ENCODE peak calls at places on chromosomes 16 and 17, in nine cellular contexts. D, N, X, Z, J, M, C, O and Q are unnamed samples. For H3K4me1, the result is how much of the 10 kb centered on the place peaks cover.

GRCh38 chr17:46135879-46136562 is 57.2 kb downstream of the KANSL1 start:
- ATAC-seq in D (no peak), N (no peak), X (no peak), Z (no peak), J (no peak), M (no peak), C (no peak), O (no peak), Q (no peak)

GRCh38 chr16:75733305-75734141 is 7.2 kb upstream of the CPHXL start:
- ATAC-seq in D (peak), N (no peak), X (peak), Z (no peak), J (no peak), M (peak), C (no peak), O (peak), Q (peak)

GRCh38 chr17:2042355-2042929 is 620 bp downstream of the OVCA2 start:
- ATAC-seq in D (peak), N (no peak), X (no peak), Z (peak), J (no peak), M (peak), C (peak), O (no peak), Q (peak)

GRCh38 chr17:49515196-49515770 is 20.2 kb downstream of the NGFR start:
- ATAC-seq in D (peak), N (no peak), X (peak), Z (peak), J (peak), M (peak), C (peak), O (peak), Q (peak)

GRCh38 chr17:2189231-2189630 is 114.4 kb downstream of the SMG6 start:
- ATAC-seq in D (no peak), N (no peak), X (no peak), Z (no peak), J (no peak), M (no peak), C (no peak), O (no peak), Q (no peak)

GRCh38 chr16:57802635-57803412 is 533 bp upstream of the KIFC3 start:
- ATAC-seq in D (peak), N (peak), X (no peak), Z (peak), J (no peak), M (no peak), C (no peak), O (no peak), Q (peak)

GRCh38 chr17:38605230-38605851 is 411 bp downstream of the SRCIN1 start:
- ATAC-seq in D (peak), N (no peak), X (peak), Z (no peak), J (no peak), M (no peak), C (peak), O (no peak), Q (peak)

GRCh38 chr16:1276580-1276878 is 20.7 kb downstream of the TPSD1 start:
- ATAC-seq in D (no peak), N (no peak), X (no peak), Z (no peak), J (no peak), M (no peak), C (no peak), O (no peak), Q (no peak)

GRCh38 chr17:48735057-48735341 is 6.4 kb upstream of the HOXB13 start:
- ATAC-seq in D (no peak), N (no peak), X (no peak), Z (no peak), J (no peak), M (no peak), C (no peak), O (no peak), Q (no peak)

GRCh38 chr16:60605176-60605575 is 1431.1 kb downstream of the CDH8 start:
- ATAC-seq in D (no peak), N (no peak), X (peak), Z (no peak), J (no peak), M (no peak), C (no peak), O (no peak), Q (no peak)

DNA sequence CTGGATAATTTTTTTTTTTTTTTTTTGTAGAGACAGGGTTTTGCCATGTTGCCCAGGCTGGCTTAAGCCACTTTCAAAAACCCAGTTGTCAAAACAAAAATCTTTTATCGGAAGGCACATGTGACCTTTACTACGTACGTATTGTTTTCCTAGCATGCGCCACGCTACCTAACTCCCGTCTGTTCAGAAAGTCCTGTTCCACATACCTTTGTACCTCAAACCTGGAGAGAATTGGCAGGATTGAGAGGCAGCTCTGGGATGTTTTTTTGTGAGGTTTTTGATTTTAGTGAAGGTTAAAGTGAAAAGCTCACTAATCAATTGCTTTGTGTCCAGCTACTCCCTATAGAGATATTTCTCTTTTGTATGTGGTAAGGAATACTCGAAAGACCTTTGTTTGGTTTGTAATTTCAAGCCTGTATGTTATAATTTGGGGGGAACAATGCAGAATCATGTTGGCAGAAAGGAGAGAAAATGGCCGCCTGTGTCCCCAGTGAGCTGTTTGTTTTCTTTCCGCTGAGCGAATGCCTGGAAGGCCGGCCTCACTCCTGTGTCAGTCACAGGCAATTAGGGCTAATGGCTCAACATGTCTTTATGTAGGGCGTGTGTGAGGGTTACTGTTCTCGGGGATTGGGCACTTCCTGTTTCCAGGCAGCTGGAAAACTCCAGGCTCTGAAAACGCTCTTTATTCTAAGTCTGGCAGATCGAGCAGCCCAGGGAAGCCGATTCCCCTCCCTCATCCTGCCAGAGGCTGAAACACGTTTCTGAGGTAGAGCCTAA is 60.8 kb upstream of the CLEC18A start:
- ATAC-seq in D (no peak), N (no peak), X (no peak), Z (peak), J (no peak), M (peak), C (no peak), O (peak), Q (peak)
- H3K4me3 ChIP-seq in D (no peak), N (no peak), X (no peak), Z (no peak), J (no peak), M (no peak), C (no peak), O (no peak), Q (no peak)

GRCh38 chr17:3955373-3955978 is 8.8 kb downstream of the ATP2A3 start:
- ATAC-seq in D (no peak), N (no peak), X (no peak), Z (no peak), J (no peak), M (no peak), C (no peak), O (no peak), Q (no peak)

GRCh38 chr17:3956558-3956957 is 7.7 kb downstream of the ATP2A3 start:
- ATAC-seq in D (peak), N (no peak), X (no peak), Z (no peak), J (no peak), M (no peak), C (no peak), O (no peak), Q (no peak)

GRCh38 chr17:3958200-3958599 is 6.0 kb downstream of the ATP2A3 start:
- ATAC-seq in D (no peak), N (no peak), X (no peak), Z (no peak), J (no peak), M (no peak), C (no peak), O (no peak), Q (no peak)

GRCh38 chr17:3957735-3958134 is 6.5 kb downstream of the ATP2A3 start:
- ATAC-seq in D (no peak), N (no peak), X (no peak), Z (no peak), J (no peak), M (no peak), C (no peak), O (no peak), Q (no peak)

DNA sequence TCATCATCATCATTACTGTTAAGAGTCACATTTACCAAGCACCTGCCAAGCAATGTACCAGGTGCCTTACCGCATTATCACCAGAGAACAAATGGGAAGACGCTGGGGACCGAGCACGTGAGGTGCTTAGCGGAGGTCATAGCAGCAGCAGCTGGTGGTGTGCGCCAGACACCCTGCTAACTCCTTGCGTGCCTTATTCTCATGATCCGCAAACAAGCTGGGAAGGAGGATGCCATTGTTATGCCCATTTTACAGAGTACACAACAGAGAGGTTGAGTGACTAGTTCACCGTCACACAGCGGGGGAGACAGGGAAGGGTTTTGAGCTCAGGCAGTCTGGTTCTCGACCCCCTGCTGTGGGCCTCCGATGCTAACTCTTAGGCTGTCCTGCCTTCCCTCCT is 7.3 kb downstream of the ATP2A3 start:
- ATAC-seq in D (no peak), N (no peak), X (no peak), Z (no peak), J (no peak), M (no peak), C (no peak), O (no peak), Q (no peak)
- H3K4me1 ChIP-seq in D (half or more), N (half or more), X (under half), Z (under half), J (under half), M (under half), C (under half), O (under half), Q (under half)

GRCh38 chr16:85676466-85676865 is 12.3 kb downstream of the GINS2 start:
- ATAC-seq in D (peak), N (no peak), X (no peak), Z (no peak), J (no peak), M (no peak), C (peak), O (no peak), Q (no peak)
- H3K4me3 ChIP-seq in D (no peak), N (no peak), X (no peak), Z (no peak), J (no peak), M (no peak), C (no peak), O (no peak), Q (no peak)

GRCh38 chr17:77480509-77481215 is 339.9 kb downstream of the SEC14L1 start:
- ATAC-seq in D (no peak), N (no peak), X (no peak), Z (no peak), J (no peak), M (no peak), C (peak), O (no peak), Q (no peak)
- H3K4me1 ChIP-seq in D (under half), N (half or more), X (under half), Z (under half), J (half or more), M (under half), C (under half), O (under half), Q (under half)

GRCh38 chr17:80005360-80006338 is 30.0 kb downstream of the TBC1D16 start:
- ATAC-seq in D (peak), N (peak), X (peak), Z (peak), J (peak), M (peak), C (peak), O (peak), Q (peak)
- H3K4me3 ChIP-seq in D (no peak), N (no peak), X (no peak), Z (no peak), J (no peak), M (peak), C (no peak), O (peak), Q (no peak)

GRCh38 chr16:89392881-89393730 is 97.3 kb downstream of the ANKRD11 start:
- ATAC-seq in D (no peak), N (no peak), X (no peak), Z (no peak), J (no peak), M (no peak), C (no peak), O (no peak), Q (no peak)

GRCh38 chr16:89395150-89396142 is 94.9 kb downstream of the ANKRD11 start:
- ATAC-seq in D (no peak), N (no peak), X (peak), Z (peak), J (no peak), M (peak), C (no peak), O (peak), Q (peak)

GRCh38 chr16:89396156-89396555 is 94.2 kb downstream of the ANKRD11 start:
- ATAC-seq in D (no peak), N (no peak), X (no peak), Z (no peak), J (no peak), M (no peak), C (no peak), O (no peak), Q (no peak)

GRCh38 chr16:89397331-89397861 is 93.0 kb downstream of the ANKRD11 start:
- ATAC-seq in D (no peak), N (no peak), X (no peak), Z (no peak), J (no peak), M (no peak), C (no peak), O (no peak), Q (no peak)

DNA sequence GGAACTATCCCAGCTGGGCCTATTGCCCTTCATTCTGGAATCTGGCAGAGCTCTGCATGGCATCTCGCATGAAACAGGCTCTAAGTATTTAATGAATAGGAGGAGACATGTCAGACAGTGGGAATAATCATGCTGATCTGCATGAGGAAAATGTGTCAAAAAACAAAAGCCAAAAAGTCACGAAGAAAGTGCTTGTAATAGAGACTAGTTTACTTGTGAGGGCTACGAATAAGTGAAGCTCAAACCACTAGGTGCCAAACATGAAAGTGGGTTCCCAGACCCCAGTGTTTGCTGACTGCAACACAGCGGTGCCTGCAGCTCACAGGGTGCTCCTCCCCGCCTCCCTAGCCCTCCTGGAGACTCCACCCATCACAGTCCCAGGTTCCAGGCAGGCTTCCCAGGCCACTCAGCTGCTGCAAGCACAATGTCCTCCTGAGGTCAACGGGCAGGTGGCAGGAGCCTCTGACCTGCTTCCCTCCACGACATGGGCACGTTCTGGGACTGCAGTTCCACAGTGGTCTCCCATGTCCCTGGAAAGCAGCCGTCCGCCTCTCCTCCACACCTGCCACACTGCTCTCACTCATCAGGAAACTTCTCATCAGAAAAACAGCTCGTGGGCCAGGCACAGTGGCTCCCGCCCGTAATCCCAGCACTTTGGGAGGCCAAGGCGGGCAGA is 96.5 kb downstream of the ANKRD11 start:
- ATAC-seq in D (no peak), N (no peak), X (no peak), Z (peak), J (no peak), M (peak), C (no peak), O (peak), Q (no peak)
- H3K4me1 ChIP-seq in D (under half), N (under half), X (under half), Z (half or more), J (under half), M (half or more), C (under half), O (under half), Q (under half)

GRCh38 chr17:10059684-10060211 is 138.7 kb downstream of the GAS7 start:
- ATAC-seq in D (no peak), N (no peak), X (no peak), Z (no peak), J (no peak), M (no peak), C (no peak), O (no peak), Q (peak)
- H3K4me3 ChIP-seq in D (no peak), N (no peak), X (no peak), Z (no peak), J (no peak), M (no peak), C (no peak), O (no peak), Q (no peak)

DNA sequence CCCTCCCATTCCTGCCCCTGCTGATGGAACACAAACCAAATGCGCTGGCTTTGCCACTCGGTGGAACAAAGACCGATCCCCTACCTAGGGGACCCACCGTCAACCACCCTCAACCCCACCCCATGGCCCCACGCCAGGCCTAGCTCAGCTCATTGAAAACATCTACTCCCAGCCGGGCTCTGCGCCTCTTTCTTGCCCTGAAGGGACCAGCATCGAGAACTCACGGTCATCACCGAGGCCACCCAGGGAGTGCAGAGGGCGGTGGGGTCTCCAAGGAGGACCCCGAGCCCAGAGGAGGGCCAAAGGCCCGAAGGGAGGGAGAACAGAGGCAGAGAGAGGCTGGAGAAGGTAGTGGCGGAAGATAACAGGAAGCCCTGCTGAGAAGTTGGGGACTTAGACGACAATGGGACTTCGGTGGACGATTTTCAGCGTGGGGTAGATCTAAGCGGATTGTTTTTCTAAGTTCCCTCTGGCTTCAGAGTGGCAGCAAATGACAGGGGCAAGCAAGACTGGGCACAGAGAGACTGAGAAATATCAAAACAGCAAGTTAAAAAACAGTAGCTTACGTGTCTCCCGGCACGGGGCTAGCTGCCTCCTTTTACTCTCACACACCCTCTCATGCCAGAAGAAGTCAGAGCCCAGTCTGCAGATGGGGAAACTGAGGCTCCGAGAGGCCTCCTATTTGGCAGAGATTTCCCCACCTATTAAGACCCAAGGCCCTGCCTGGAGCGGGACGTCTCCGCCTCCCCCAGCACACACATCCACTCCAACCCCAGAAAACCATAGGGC is 1.1 kb downstream of the CARHSP1 start:
- ATAC-seq in D (no peak), N (peak), X (no peak), Z (no peak), J (no peak), M (no peak), C (no peak), O (no peak), Q (no peak)
- H3K4me1 ChIP-seq in D (half or more), N (half or more), X (under half), Z (under half), J (under half), M (half or more), C (half or more), O (half or more), Q (under half)

GRCh38 chr17:28256881-28257280 is 62.1 kb upstream of the TMEM97 start:
- ATAC-seq in D (no peak), N (no peak), X (no peak), Z (no peak), J (no peak), M (no peak), C (no peak), O (no peak), Q (no peak)
- H3K4me3 ChIP-seq in D (no peak), N (no peak), X (no peak), Z (no peak), J (no peak), M (no peak), C (no peak), O (no peak), Q (no peak)

DNA sequence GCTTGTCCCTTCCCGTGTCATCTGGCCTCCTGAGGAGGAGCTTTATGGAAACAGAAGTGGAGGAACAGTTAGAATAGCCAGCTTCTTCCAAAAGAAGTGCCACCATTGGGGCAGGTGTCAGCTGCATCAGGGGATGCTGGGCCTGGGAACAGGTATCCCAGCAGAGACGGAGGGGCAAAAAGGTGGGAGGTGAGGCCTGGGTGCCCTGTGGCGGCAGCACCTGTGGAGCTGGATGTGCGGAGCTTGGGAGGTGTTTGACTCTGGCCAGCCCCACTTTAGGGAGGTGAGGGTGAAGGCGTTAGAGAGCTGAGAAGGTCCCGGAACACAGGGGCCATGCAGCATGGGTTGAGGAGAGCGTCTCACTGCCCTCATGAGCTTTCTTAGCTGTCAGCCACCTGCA is 5.2 kb downstream of the SMCR8 start:
- ATAC-seq in D (no peak), N (no peak), X (no peak), Z (no peak), J (no peak), M (no peak), C (no peak), O (no peak), Q (no peak)
- H3K4me1 ChIP-seq in D (under half), N (half or more), X (under half), Z (under half), J (under half), M (half or more), C (half or more), O (under half), Q (under half)